ENCODE peak calls at places on chromosomes 4 and X, in seven cellular contexts. T, V, Q, O, Y, W and B are unnamed samples.

GRCh38 chrX:103688949-103689348 is 2.5 kb upstream of the MORF4L2 start:
- DNase-seq in T (no peak), V (peak; percentile 25), Q (peak; percentile 28), O (peak; percentile 21), Y (no peak), W (no peak), B (peak; percentile 44)

GRCh38 chrX:155662297-155662696 is 49.5 kb upstream of the TMLHE start:
- DNase-seq in T (no peak), V (peak; percentile 12), Q (peak; percentile 13), O (peak; percentile 1), Y (no peak), W (no peak), B (no peak)

GRCh38 chr4:95095352-95095974 is 337.7 kb downstream of the BMPR1B start:
- DNase-seq in T (peak; percentile 7), V (peak; percentile 3), Q (peak; percentile 78), O (peak; percentile 5), Y (no peak), W (no peak), B (peak; percentile 59)

GRCh38 chr4:184745747-184746531 is 12.0 kb upstream of the CENPU start:
- DNase-seq in T (peak; percentile 29), V (peak; percentile 83), Q (peak; percentile 59), O (peak; percentile 62), Y (no peak), W (no peak), B (peak; percentile 76)

GRCh38 chrX:46180258-46180687 is 364.9 kb downstream of the ZNF674 start:
- DNase-seq in T (peak; percentile 85), V (peak; percentile 12), Q (peak; percentile 60), O (peak; percentile 2), Y (peak; percentile 49), W (no peak), B (peak; percentile 47)

GRCh38 chr4:141391771-141392170 is 171.1 kb downstream of the ZNF330 start:
- DNase-seq in T (no peak), V (no peak), Q (no peak), O (no peak), Y (no peak), W (no peak), B (no peak)

GRCh38 chr4:5824227-5824626 is 68.7 kb downstream of the CRMP1 start:
- DNase-seq in T (no peak), V (no peak), Q (no peak), O (no peak), Y (no peak), W (no peak), B (no peak)

GRCh38 chr4:159159611-159160010 is 56.7 kb downstream of the RAPGEF2 start:
- DNase-seq in T (no peak), V (no peak), Q (no peak), O (no peak), Y (no peak), W (no peak), B (no peak)

GRCh38 chr4:105472871-105473339 is 957 bp downstream of the PPA2 start:
- DNase-seq in T (no peak), V (no peak), Q (no peak), O (no peak), Y (peak; percentile 44), W (no peak), B (no peak)

GRCh38 chrX:12770440-12770839 is 20.8 kb upstream of the PRPS2 start:
- DNase-seq in T (no peak), V (peak; percentile 24), Q (peak; percentile 32), O (no peak), Y (no peak), W (no peak), B (peak; percentile 30)

GRCh38 chr4:39637572-39638357 is 900 bp downstream of the SMIM14 start:
- DNase-seq in T (peak; percentile 21), V (peak; percentile 68), Q (peak; percentile 48), O (peak; percentile 64), Y (no peak), W (no peak), B (peak; percentile 69)

GRCh38 chr4:17098401-17098800 is 200.0 kb upstream of the LDB2 start:
- DNase-seq in T (no peak), V (no peak), Q (no peak), O (no peak), Y (no peak), W (no peak), B (no peak)

GRCh38 chr4:111961806-111962205 is 183.4 kb upstream of the FAM241A start:
- DNase-seq in T (no peak), V (no peak), Q (no peak), O (no peak), Y (no peak), W (no peak), B (no peak)

GRCh38 chrX:151153086-151153485 is 23.3 kb upstream of the GPR50 start:
- DNase-seq in T (no peak), V (peak; percentile 11), Q (peak; percentile 25), O (peak; percentile 0), Y (no peak), W (no peak), B (peak; percentile 28)

DNA sequence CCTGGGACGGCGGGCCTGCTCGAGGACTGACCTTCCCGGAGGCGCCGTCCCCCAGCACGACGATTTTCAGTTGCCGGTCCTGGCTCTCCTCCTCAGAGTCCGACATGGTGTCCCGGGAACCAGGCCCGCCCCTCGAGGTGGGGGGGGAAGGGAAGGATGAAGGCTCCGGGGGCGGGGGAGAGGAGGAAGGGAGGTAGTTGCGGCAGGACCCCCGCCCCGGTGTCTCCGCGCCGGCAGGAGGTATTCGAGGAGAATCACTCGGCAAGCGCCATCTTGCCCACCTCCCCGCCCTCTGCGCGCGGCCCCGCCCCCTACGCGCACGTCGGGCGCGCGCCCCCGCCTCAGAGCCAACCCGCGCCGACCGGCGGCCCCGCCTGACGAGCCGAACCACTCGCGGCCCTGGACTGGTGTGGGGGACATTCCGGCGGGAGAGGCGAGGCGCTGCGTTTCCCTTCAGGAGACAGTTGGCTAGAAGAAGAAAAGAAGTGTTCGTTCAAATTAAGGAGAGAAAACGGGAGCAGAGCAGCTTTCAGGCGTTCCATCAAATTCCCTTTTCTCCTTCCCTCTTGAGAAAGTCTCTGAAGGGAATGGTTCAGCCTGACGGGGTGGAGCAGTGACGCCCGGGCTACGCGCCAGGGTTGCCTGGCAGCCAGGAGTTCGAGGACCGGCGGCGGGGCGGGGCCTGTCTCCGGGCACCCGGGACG is at the start of gene RAB28:
- DNase-seq in T (peak; percentile 86), V (peak; percentile 94), Q (peak; percentile 91), O (peak; percentile 83), Y (peak; percentile 75), W (peak; percentile 58), B (peak; percentile 93)
- TF ChIP-seq CEBPB in T (no peak), V (no peak), Q (no peak), O (no peak), Y (no peak), W (no peak), B (no peak)

DNA sequence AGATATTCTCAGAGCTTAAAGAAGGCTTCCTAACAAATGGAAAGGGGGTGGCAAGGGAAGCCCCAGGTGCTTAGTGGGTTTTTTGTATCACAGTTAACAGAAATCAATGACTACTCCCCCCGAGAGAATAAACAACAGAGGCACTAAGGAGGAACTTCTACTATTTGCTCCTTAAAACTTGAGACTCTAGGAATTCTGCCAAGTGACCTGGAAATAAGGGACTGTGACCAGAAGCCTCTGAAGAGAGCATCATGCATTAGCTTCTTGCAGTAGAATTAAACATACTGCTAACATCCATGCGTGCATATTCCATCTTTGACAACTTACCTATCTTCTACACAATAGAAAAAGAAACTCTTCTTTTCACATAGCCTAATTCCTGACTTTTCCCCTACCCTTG is 86.8 kb downstream of the CAMK2D start:
- DNase-seq in T (no peak), V (no peak), Q (no peak), O (no peak), Y (no peak), W (no peak), B (no peak)
- TF ChIP-seq CEBPB in T (no peak), V (no peak), Q (no peak), O (no peak), Y (no peak), W (no peak), B (no peak)

GRCh38 chrX:2902841-2903240 is 26.3 kb downstream of the ARSD start:
- DNase-seq in T (no peak), V (no peak), Q (no peak), O (no peak), Y (no peak), W (no peak), B (no peak)

GRCh38 chrX:2898861-2899512 is 30.2 kb downstream of the ARSD start:
- DNase-seq in T (no peak), V (no peak), Q (no peak), O (peak; percentile 24), Y (no peak), W (no peak), B (no peak)

GRCh38 chrX:2903366-2903765 is 25.8 kb downstream of the ARSD start:
- DNase-seq in T (no peak), V (no peak), Q (peak; percentile 20), O (no peak), Y (no peak), W (no peak), B (no peak)

GRCh38 chrX:2897311-2897689 is 31.8 kb downstream of the ARSD start:
- DNase-seq in T (no peak), V (no peak), Q (no peak), O (no peak), Y (no peak), W (no peak), B (no peak)

GRCh38 chrX:2901367-2902036 is 27.6 kb downstream of the ARSD start:
- DNase-seq in T (no peak), V (no peak), Q (peak; percentile 39), O (peak; percentile 23), Y (no peak), W (no peak), B (peak; percentile 64)
- TF ChIP-seq CEBPB in T (no peak), V (peak; percentile 46), Q (no peak), O (no peak), Y (no peak), W (no peak), B (no peak)

GRCh38 chr4:186299291-186299690 is 33.3 kb downstream of the F11 start:
- DNase-seq in T (no peak), V (no peak), Q (no peak), O (no peak), Y (no peak), W (no peak), B (no peak)

GRCh38 chr4:186294160-186294559 is 28.2 kb downstream of the F11 start:
- DNase-seq in T (no peak), V (no peak), Q (no peak), O (no peak), Y (no peak), W (no peak), B (no peak)

GRCh38 chr4:186297013-186297645 is 31.1 kb downstream of the F11 start:
- DNase-seq in T (peak; percentile 56), V (peak; percentile 53), Q (peak; percentile 54), O (peak; percentile 32), Y (no peak), W (no peak), B (peak; percentile 70)

GRCh38 chr4:186298034-186298647 is 32.2 kb downstream of the F11 start:
- DNase-seq in T (no peak), V (no peak), Q (no peak), O (no peak), Y (no peak), W (no peak), B (no peak)

DNA sequence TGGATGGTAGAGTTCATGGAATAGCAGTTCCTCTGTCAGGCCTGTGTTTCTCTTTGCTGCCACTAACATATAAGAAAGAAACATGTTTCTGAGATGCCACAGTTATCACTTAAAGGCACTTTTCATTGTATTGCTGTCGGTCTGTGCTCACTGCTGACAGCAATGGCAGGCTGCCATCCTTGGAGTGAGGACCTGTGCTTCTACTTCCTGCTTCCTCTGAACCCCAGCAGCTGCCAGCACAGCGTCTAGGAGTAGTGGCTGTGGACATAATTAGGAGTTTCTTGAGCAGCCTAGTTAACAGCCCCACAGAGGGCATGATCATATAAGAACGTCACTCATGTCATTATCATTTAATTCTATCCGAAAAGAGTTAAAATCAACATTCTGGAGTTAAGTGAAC is 30.5 kb downstream of the F11 start:
- DNase-seq in T (no peak), V (no peak), Q (no peak), O (no peak), Y (no peak), W (no peak), B (no peak)
- TF ChIP-seq CEBPB in T (no peak), V (no peak), Q (no peak), O (no peak), Y (no peak), W (no peak), B (no peak)